ENCODE peak calls at places on chromosomes 16 and 17, in ten cellular contexts. W, R, X, Y, A, C, M, J, S and F are unnamed samples.

GRCh38 chr16:77297996-77298637 is 98.9 kb downstream of the SYCE1L start:
- DNase-seq in W (no peak), R (no peak), X (no peak), Y (no peak), A (peak; percentile 28), C (peak; percentile 60), M (no peak), J (no peak), S (no peak), F (peak; percentile 37)

GRCh38 chr16:57166951-57167350 is 18.9 kb downstream of the PSME3IP1 start:
- DNase-seq in W (no peak), R (no peak), X (no peak), Y (no peak), A (peak; percentile 66), C (no peak), M (no peak), J (no peak), S (peak; percentile 54), F (peak; percentile 86)

GRCh38 chr17:8057691-8058114 is 18.8 kb downstream of the ALOX15B start:
- DNase-seq in W (peak; percentile 40), R (peak; percentile 93), X (no peak), Y (peak; percentile 61), A (peak; percentile 90), C (peak; percentile 76), M (no peak), J (no peak), S (peak; percentile 89), F (peak; percentile 84)

GRCh38 chr17:40331743-40332641 is 23.0 kb downstream of the RARA start:
- DNase-seq in W (no peak), R (no peak), X (peak; percentile 89), Y (peak; percentile 90), A (peak; percentile 95), C (peak; percentile 73), M (peak; percentile 99), J (peak; percentile 93), S (peak; percentile 88), F (peak; percentile 93)

GRCh38 chr16:76947694-76948093 is 243.3 kb upstream of the MON1B start:
- DNase-seq in W (no peak), R (no peak), X (no peak), Y (no peak), A (peak; percentile 27), C (no peak), M (no peak), J (no peak), S (no peak), F (peak; percentile 49)

GRCh38 chr16:81429045-81429521 is 15.5 kb upstream of the CMIP start:
- DNase-seq in W (no peak), R (peak; percentile 82), X (no peak), Y (peak; percentile 78), A (peak; percentile 64), C (peak; percentile 70), M (peak; percentile 79), J (peak; percentile 64), S (peak; percentile 62), F (peak; percentile 53)

GRCh38 chr16:49589721-49590120 is 216.1 kb downstream of the C16orf78 start:
- DNase-seq in W (no peak), R (no peak), X (no peak), Y (no peak), A (no peak), C (no peak), M (peak; percentile 23), J (no peak), S (no peak), F (no peak)

GRCh38 chr17:71792966-71793365 is 327.9 kb upstream of the SOX9 start:
- DNase-seq in W (peak; percentile 33), R (peak; percentile 6), X (no peak), Y (no peak), A (peak; percentile 58), C (no peak), M (no peak), J (no peak), S (peak; percentile 46), F (peak; percentile 9)

GRCh38 chr17:41528959-41529353 is 848 bp upstream of the KRT19 start:
- DNase-seq in W (no peak), R (peak; percentile 38), X (no peak), Y (no peak), A (no peak), C (no peak), M (no peak), J (no peak), S (no peak), F (no peak)

GRCh38 chr17:34771891-34772290 is 189.4 kb downstream of the CCT6B start:
- DNase-seq in W (no peak), R (no peak), X (no peak), Y (no peak), A (no peak), C (no peak), M (no peak), J (no peak), S (no peak), F (no peak)

GRCh38 chr17:22161376-22161775 is 469.1 kb downstream of the KCNJ18 start:
- DNase-seq in W (no peak), R (no peak), X (no peak), Y (no peak), A (no peak), C (no peak), M (no peak), J (no peak), S (no peak), F (no peak)

GRCh38 chr17:22158364-22158763 is 466.0 kb downstream of the KCNJ18 start:
- DNase-seq in W (no peak), R (no peak), X (no peak), Y (no peak), A (no peak), C (no peak), M (no peak), J (no peak), S (no peak), F (no peak)
- H3K4me3 ChIP-seq in W (no peak overlapping the region), R (no peak overlapping the region), X (no peak overlapping the region), Y (no peak overlapping the region), A (no peak overlapping the region), C (no peak overlapping the region), M (no peak overlapping the region), J (no peak overlapping the region), S (no peak overlapping the region), F (no peak overlapping the region)

GRCh38 chr17:78314683-78315354 is 45.1 kb downstream of the SOCS3 start:
- DNase-seq in W (no peak), R (peak; percentile 38), X (no peak), Y (no peak), A (no peak), C (no peak), M (no peak), J (no peak), S (no peak), F (no peak)
- H3K4me3 ChIP-seq in W (no peak overlapping the region), R (peak overlapping the region; percentile 72), X (peak overlapping the region; percentile 57), Y (no peak overlapping the region), A (no peak overlapping the region), C (no peak overlapping the region), M (no peak overlapping the region), J (no peak overlapping the region), S (no peak overlapping the region), F (no peak overlapping the region)

GRCh38 chr17:50638851-50639767 is 4.4 kb downstream of the ABCC3 start:
- DNase-seq in W (peak; percentile 92), R (no peak), X (peak; percentile 97), Y (peak; percentile 100), A (peak; percentile 99), C (peak; percentile 93), M (peak; percentile 95), J (peak; percentile 98), S (peak; percentile 98), F (peak; percentile 99)

GRCh38 chr17:50642722-50643656 is 8.3 kb downstream of the ABCC3 start:
- DNase-seq in W (no peak), R (no peak), X (no peak), Y (peak; percentile 84), A (no peak), C (no peak), M (no peak), J (no peak), S (no peak), F (no peak)

GRCh38 chr17:50642071-50642721 is 7.5 kb downstream of the ABCC3 start:
- DNase-seq in W (no peak), R (no peak), X (no peak), Y (no peak), A (no peak), C (no peak), M (no peak), J (no peak), S (no peak), F (no peak)

GRCh38 chr17:50641339-50641725 is 6.7 kb downstream of the ABCC3 start:
- DNase-seq in W (no peak), R (no peak), X (peak; percentile 87), Y (no peak), A (no peak), C (no peak), M (peak; percentile 74), J (no peak), S (no peak), F (no peak)

GRCh38 chr17:50640701-50641338 is 6.1 kb downstream of the ABCC3 start:
- DNase-seq in W (no peak), R (no peak), X (no peak), Y (peak; percentile 76), A (peak; percentile 46), C (peak; percentile 84), M (peak; percentile 87), J (peak; percentile 78), S (peak; percentile 17), F (no peak)
- H3K4me3 ChIP-seq in W (no peak overlapping the region), R (no peak overlapping the region), X (no peak overlapping the region), Y (no peak overlapping the region), A (no peak overlapping the region), C (no peak overlapping the region), M (no peak overlapping the region), J (no peak overlapping the region), S (no peak overlapping the region), F (no peak overlapping the region)

DNA sequence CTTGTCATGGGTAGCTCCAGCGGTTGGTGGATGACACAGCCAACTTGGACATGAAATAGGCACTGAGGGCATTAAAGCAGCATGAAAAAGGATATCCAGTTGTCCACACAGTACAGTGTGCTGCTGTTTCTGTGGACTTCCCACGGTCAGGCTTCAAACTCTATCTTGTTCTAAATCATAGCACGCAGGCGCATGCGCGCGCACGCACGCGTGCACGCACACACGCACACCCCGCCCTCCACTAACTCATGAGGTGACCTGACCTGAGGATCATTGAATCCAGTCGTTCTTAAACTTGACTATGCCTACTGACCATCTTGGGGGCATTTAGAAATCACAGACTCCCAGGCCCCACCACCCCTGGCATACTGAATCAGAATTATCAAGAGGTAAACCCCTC is 361.4 kb downstream of the CA10 start:
- DNase-seq in W (no peak), R (no peak), X (no peak), Y (no peak), A (no peak), C (no peak), M (no peak), J (no peak), S (no peak), F (no peak)
- H3K4me3 ChIP-seq in W (no peak overlapping the region), R (no peak overlapping the region), X (no peak overlapping the region), Y (no peak overlapping the region), A (no peak overlapping the region), C (no peak overlapping the region), M (no peak overlapping the region), J (no peak overlapping the region), S (no peak overlapping the region), F (no peak overlapping the region)

DNA sequence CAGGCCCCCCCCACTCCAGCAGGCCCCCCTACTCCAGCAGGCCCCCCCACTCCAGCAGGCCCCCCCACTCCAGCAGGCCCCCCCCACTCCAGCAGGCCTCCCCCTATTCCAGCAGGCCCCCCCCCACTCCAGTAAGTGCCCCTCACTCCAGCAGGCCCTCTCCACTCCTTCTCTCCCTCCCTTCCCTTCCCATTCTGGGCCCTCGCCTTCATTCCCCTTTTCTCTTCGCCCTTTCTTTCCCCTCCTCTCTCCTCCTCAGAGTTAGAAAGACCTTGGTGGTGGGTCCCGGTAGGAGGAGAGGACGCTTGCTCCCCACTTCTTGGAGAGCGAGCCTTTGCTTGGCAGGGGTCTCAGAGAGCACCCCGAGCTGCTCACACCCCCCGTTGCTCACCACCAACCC is 177.0 kb upstream of the TNRC6C start:
- DNase-seq in W (no peak), R (peak; percentile 47), X (no peak), Y (no peak), A (no peak), C (no peak), M (no peak), J (no peak), S (no peak), F (no peak)
- H3K4me3 ChIP-seq in W (no peak overlapping the region), R (no peak overlapping the region), X (no peak overlapping the region), Y (no peak overlapping the region), A (no peak overlapping the region), C (no peak overlapping the region), M (no peak overlapping the region), J (no peak overlapping the region), S (no peak overlapping the region), F (no peak overlapping the region)